ENCODE peak calls at places on chromosomes 5 and 9, in five cellular contexts. L is GM06990; V is caudate nucleus; G is stimulated activated CD4-positive, alpha-beta T cell treated with anti-CD3 and anti-CD28 coated beads, Interleukin-12 subunit alpha, Interleukin-12 subunit beta, amount 100 ng/mL, for 4 hours; U is neural progenitor cell. H is an unnamed sample.

GRCh38 chr5:56305001-56305400 is 71.9 kb upstream of the ANKRD55 start:
- DNase-seq in L (no peak), V (no peak), G (no peak), U (no peak), H (no peak)

GRCh38 chr5:133662578-133662977 is 50.2 kb upstream of the FSTL4 start:
- DNase-seq in L (no peak), V (no peak), G (no peak), U (no peak), H (no peak)

GRCh38 chr5:6730807-6731206 is 17.6 kb downstream of the TENT4A start:
- DNase-seq in L (no peak), V (no peak), G (no peak), U (no peak), H (no peak)

GRCh38 chr5:7662289-7662688 is 188.6 kb downstream of the CFAP90 start:
- DNase-seq in L (no peak), V (no peak), G (no peak), U (no peak), H (no peak)

GRCh38 chr5:6201626-6202025 is 176.7 kb downstream of the MED10 start:
- DNase-seq in L (no peak), V (no peak), G (no peak), U (no peak), H (no peak)

GRCh38 chr5:14956423-14957046 is 85.0 kb upstream of the ANKH start:
- DNase-seq in L (no peak), V (no peak), G (no peak), U (no peak), H (no peak)

GRCh38 chr9:89579741-89580395 is 24.9 kb upstream of the GADD45G start:
- DNase-seq in L (no peak), V (no peak), G (no peak), U (no peak), H (no peak)

GRCh38 chr9:86856259-86856658 is 91.0 kb downstream of the GAS1 start:
- DNase-seq in L (no peak), V (no peak), G (no peak), U (no peak), H (no peak)

GRCh38 chr5:172342907-172343306 is 59.3 kb upstream of the UBTD2 start:
- DNase-seq in L (no peak), V (no peak), G (no peak), U (no peak), H (no peak)

GRCh38 chr5:92836861-92837755 is 743.9 kb downstream of the NR2F1-AS1 start:
- DNase-seq in L (no peak), V (no peak), G (no peak), U (no peak), H (no peak)

GRCh38 chr5:98770158-98770910 is 3.1 kb upstream of the RGMB start:
- DNase-seq in L (peak; percentile 46), V (peak; percentile 58), G (peak; percentile 33), U (peak; percentile 55), H (no peak)

GRCh38 chr5:132747693-132748440 is 641 bp downstream of the CCNI2 start:
- DNase-seq in L (peak; percentile 66), V (no peak), G (peak; percentile 43), U (no peak), H (no peak)

GRCh38 chr5:88145603-88146467 is 122.8 kb downstream of the TMEM161B start:
- DNase-seq in L (no peak), V (peak; percentile 20), G (no peak), U (peak; percentile 67), H (no peak)

GRCh38 chr5:159100928-159101646 is 1.4 kb upstream of the EBF1 start:
- DNase-seq in L (no peak), V (no peak), G (no peak), U (no peak), H (no peak)

GRCh38 chr5:66324357-66324756 is 180.3 kb downstream of the SREK1 start:
- DNase-seq in L (no peak), V (no peak), G (no peak), U (no peak), H (no peak)

GRCh38 chr5:171574374-171574773 is 154.9 kb downstream of the FGF18 start:
- DNase-seq in L (no peak), V (no peak), G (no peak), U (no peak), H (no peak)

GRCh38 chr5:154502180-154502579 is 24.2 kb upstream of the HAND1 start:
- DNase-seq in L (no peak), V (no peak), G (no peak), U (no peak), H (no peak)

GRCh38 chr9:73065439-73065838 is 86.2 kb upstream of the ANXA1 start:
- DNase-seq in L (no peak), V (no peak), G (no peak), U (no peak), H (no peak)

GRCh38 chr5:116415182-116415581 is 159.4 kb downstream of the SEMA6A start:
- DNase-seq in L (no peak), V (no peak), G (no peak), U (no peak), H (no peak)

GRCh38 chr5:139692605-139693340 is 44.6 kb downstream of the CXXC5 start:
- DNase-seq in L (no peak), V (no peak), G (no peak), U (peak; percentile 83), H (no peak)

GRCh38 chr5:10123254-10123989 is 126.3 kb downstream of the ATPSCKMT start:
- DNase-seq in L (no peak), V (no peak), G (no peak), U (no peak), H (no peak)

GRCh38 chr5:104635216-104635615 is 1072.6 kb upstream of the NUDT12 start:
- DNase-seq in L (no peak), V (no peak), G (no peak), U (no peak), H (no peak)

GRCh38 chr9:94741856-94742255 is 15.4 kb downstream of the AOPEP start:
- DNase-seq in L (no peak), V (no peak), G (no peak), U (no peak), H (no peak)

GRCh38 chr5:28499764-28500290 is 1461.4 kb upstream of the CDH9 start:
- DNase-seq in L (no peak), V (no peak), G (no peak), U (no peak), H (no peak)

GRCh38 chr9:135100241-135101067 is 13.0 kb downstream of the OLFM1 start:
- DNase-seq in L (no peak), V (no peak), G (no peak), U (peak; percentile 24), H (no peak)

GRCh38 chr9:122941560-122942234 is 877 bp downstream of the RABGAP1 start:
- DNase-seq in L (no peak), V (no peak), G (no peak), U (no peak), H (no peak)

GRCh38 chr9:72753261-72753893 is 199.5 kb downstream of the ALDH1A1 start:
- DNase-seq in L (no peak), V (no peak), G (no peak), U (no peak), H (no peak)

GRCh38 chr9:96027271-96028131 is 152.0 kb downstream of the ERCC6L2 start:
- DNase-seq in L (no peak), V (no peak), G (no peak), U (peak; percentile 56), H (no peak)

GRCh38 chr5:177524539-177524900 is 7.8 kb upstream of the DDX41 start:
- DNase-seq in L (no peak), V (no peak), G (no peak), U (no peak), H (no peak)

GRCh38 chr9:117278656-117279055 is 136.2 kb downstream of the ASTN2 start:
- DNase-seq in L (no peak), V (no peak), G (no peak), U (peak; percentile 15), H (no peak)

GRCh38 chr5:174532453-174533126 is 191.8 kb upstream of the MSX2 start:
- DNase-seq in L (no peak), V (peak; percentile 13), G (no peak), U (peak; percentile 89), H (peak; percentile 52)

GRCh38 chr9:91187965-91188344 is 173.8 kb downstream of the AUH start:
- DNase-seq in L (no peak), V (no peak), G (no peak), U (no peak), H (no peak)

GRCh38 chr9:99162759-99163364 is 57.9 kb downstream of the TGFBR1 start:
- DNase-seq in L (no peak), V (no peak), G (no peak), U (peak; percentile 56), H (no peak)

GRCh38 chr5:170536498-170536897 is 32.7 kb downstream of the KCNIP1 start:
- DNase-seq in L (no peak), V (no peak), G (no peak), U (no peak), H (no peak)

H was measured in iPS DF 6.9.